ENCODE peak calls at places on chromosomes 3 and 15, in eight cellular contexts. F is fibroblast of mammary gland; A is OCI-LY7; E is CD4-positive, alpha-beta T cell; D is A549; I is heart left ventricle; O is stomach; V is fibroblast of lung. P is an unnamed sample.

GRCh38 chr3:177982034-177982433 is 554.2 kb upstream of the KCNMB2 start:
- DNase-seq in F (peak; percentile 52), A (no peak), E (no peak), D (no peak), I (no peak), O (no peak), V (peak; percentile 84), P (no peak)

GRCh38 chr3:43212914-43213611 is 73.3 kb upstream of the SNRK start:
- DNase-seq in F (no peak), A (no peak), E (no peak), D (no peak), I (no peak), O (no peak), V (no peak), P (no peak)

GRCh38 chr15:81341351-81341750 is 17.4 kb upstream of the STARD5 start:
- DNase-seq in F (no peak), A (no peak), E (no peak), D (no peak), I (no peak), O (no peak), V (no peak), P (no peak)

GRCh38 chr3:131277836-131278497 is 103.6 kb upstream of the NUDT16 start:
- DNase-seq in F (no peak), A (no peak), E (no peak), D (no peak), I (no peak), O (no peak), V (peak; percentile 29), P (no peak)

GRCh38 chr3:105359098-105359762 is 7.5 kb upstream of the ALCAM start:
- DNase-seq in F (peak; percentile 86), A (no peak), E (no peak), D (no peak), I (no peak), O (no peak), V (peak; percentile 91), P (no peak)

GRCh38 chr3:18720543-18720942 is 295.4 kb upstream of the SATB1 start:
- DNase-seq in F (no peak), A (no peak), E (no peak), D (no peak), I (no peak), O (no peak), V (no peak), P (no peak)

GRCh38 chr3:100042144-100042543 is 72.2 kb downstream of the FILIP1L start:
- DNase-seq in F (peak; percentile 84), A (no peak), E (no peak), D (no peak), I (no peak), O (no peak), V (peak; percentile 97), P (no peak)

GRCh38 chr3:86147119-86147518 is 843.8 kb downstream of the VGLL3 start:
- DNase-seq in F (no peak), A (no peak), E (no peak), D (no peak), I (no peak), O (no peak), V (no peak), P (no peak)

GRCh38 chr3:60893946-60894345 is 357.3 kb downstream of the FHIT start:
- DNase-seq in F (no peak), A (no peak), E (no peak), D (no peak), I (no peak), O (no peak), V (no peak), P (no peak)

GRCh38 chr3:116135462-116135861 is 309.8 kb downstream of the LSAMP start:
- DNase-seq in F (peak; percentile 74), A (no peak), E (no peak), D (no peak), I (peak; percentile 27), O (no peak), V (peak; percentile 96), P (no peak)

GRCh38 chr3:141049681-141050080 is 1.5 kb upstream of the SPSB4 start:
- DNase-seq in F (no peak), A (no peak), E (no peak), D (peak; percentile 32), I (no peak), O (no peak), V (peak; percentile 4), P (peak; percentile 43)

GRCh38 chr3:15591928-15592327 is 9.4 kb downstream of the HACL1 start:
- DNase-seq in F (no peak), A (no peak), E (no peak), D (no peak), I (no peak), O (no peak), V (no peak), P (no peak)

GRCh38 chr3:16456784-16457415 is 56.6 kb downstream of the RFTN1 start:
- DNase-seq in F (peak; percentile 74), A (no peak), E (peak; percentile 31), D (no peak), I (peak; percentile 40), O (no peak), V (peak; percentile 95), P (no peak)

GRCh38 chr3:171317133-171317532 is 143.1 kb downstream of the TNIK start:
- DNase-seq in F (peak; percentile 6), A (no peak), E (no peak), D (no peak), I (peak; percentile 78), O (no peak), V (peak; percentile 38), P (no peak)

GRCh38 chr3:177596248-177596821 is 399.1 kb upstream of the TBL1XR1 start:
- DNase-seq in F (peak; percentile 49), A (no peak), E (no peak), D (no peak), I (no peak), O (peak; percentile 34), V (peak; percentile 78), P (no peak)

GRCh38 chr3:12139111-12139511 is 19.6 kb downstream of the TIMP4 start:
- DNase-seq in F (peak; percentile 82), A (peak; percentile 6), E (no peak), D (peak; percentile 43), I (peak; percentile 22), O (no peak), V (peak; percentile 50), P (peak; percentile 44)

GRCh38 chr15:65921780-65922179 is 52.5 kb downstream of the RAB11A start:
- DNase-seq in F (no peak), A (no peak), E (no peak), D (no peak), I (no peak), O (no peak), V (no peak), P (no peak)

GRCh38 chr3:12507871-12508281 is 23.6 kb downstream of the TSEN2 start:
- DNase-seq in F (peak; percentile 94), A (no peak), E (no peak), D (no peak), I (no peak), O (no peak), V (peak; percentile 73), P (no peak)

GRCh38 chr3:24640330-24640877 is 145.8 kb upstream of the THRB start:
- DNase-seq in F (peak; percentile 81), A (no peak), E (no peak), D (peak; percentile 17), I (no peak), O (no peak), V (peak; percentile 19), P (no peak)

DNA sequence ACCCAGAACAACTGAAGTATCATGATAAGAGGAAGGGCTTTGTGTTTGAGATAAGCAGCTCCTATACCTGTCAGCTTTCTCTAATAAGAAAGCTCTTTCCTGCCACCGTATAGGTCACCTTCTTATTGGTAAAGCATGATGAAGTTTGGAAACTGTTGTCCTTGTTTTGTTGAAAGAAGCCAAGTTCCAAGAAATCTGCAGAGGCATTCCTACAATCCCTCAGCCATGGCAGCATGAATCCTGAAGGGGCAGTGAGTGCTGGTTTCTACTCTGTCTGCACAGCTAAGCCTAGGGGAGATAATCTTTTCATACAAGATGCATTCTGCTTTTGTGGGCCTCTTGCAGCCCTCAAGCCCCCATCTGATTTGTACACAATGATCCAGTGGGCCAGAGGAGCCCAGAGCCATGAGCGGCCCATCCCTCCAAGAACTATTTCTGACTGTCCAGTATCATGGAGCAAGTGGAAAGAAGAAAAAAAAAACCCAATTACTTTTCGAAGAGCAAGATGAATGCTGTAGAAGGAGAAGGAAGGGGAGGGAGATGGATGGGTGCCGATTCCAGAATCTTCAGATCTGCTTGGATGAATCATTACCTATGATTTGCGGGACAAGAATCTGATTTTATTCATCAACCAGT is 1.9 kb upstream of the THBS1 start:
- DNase-seq in F (peak; percentile 13), A (no peak), E (no peak), D (peak; percentile 17), I (no peak), O (no peak), V (no peak), P (no peak)
- TF ChIP-seq CTCF in F (no peak), A (no peak), E (no peak), D (no peak), I (no peak), O (no peak), V (peak; percentile 28), P (no peak)

GRCh38 chr15:95760508-95760907 is 570.0 kb upstream of the NR2F2 start:
- DNase-seq in F (peak; percentile 21), A (no peak), E (no peak), D (no peak), I (no peak), O (no peak), V (no peak), P (peak; percentile 43)
- TF ChIP-seq CTCF in F (no peak), A (no peak), E (no peak), D (peak; percentile 42), I (no peak), O (no peak), V (no peak), P (no peak)

GRCh38 chr3:134972836-134973455 is 177.9 kb downstream of the EPHB1 start:
- DNase-seq in F (no peak), A (no peak), E (no peak), D (no peak), I (no peak), O (no peak), V (no peak), P (no peak)

GRCh38 chr3:134976948-134977347 is 181.9 kb downstream of the EPHB1 start:
- DNase-seq in F (no peak), A (no peak), E (no peak), D (no peak), I (no peak), O (no peak), V (no peak), P (no peak)

GRCh38 chr3:134974621-134975020 is 179.6 kb downstream of the EPHB1 start:
- DNase-seq in F (peak; percentile 14), A (no peak), E (no peak), D (no peak), I (no peak), O (no peak), V (no peak), P (peak; percentile 22)

DNA sequence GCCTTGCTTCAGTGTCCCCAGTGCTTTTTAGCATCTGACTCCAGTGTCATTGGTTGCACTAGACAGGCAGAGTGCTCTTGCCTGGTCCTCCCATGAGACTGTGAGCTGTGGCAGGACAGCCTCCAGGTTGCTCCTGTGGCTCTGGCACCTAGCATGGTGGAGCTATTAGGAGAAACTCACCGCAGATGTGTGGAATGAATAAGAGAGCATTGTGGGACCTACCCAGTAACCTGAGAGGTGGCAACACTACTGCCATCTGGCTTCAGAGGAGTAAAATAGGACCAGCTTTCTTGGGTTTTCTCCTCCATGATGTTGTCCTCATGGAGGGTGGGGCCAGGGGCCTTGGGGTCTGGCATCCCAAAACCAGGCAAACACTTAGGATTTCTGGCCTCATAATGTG is 183.6 kb downstream of the EPHB1 start:
- DNase-seq in F (no peak), A (no peak), E (no peak), D (no peak), I (no peak), O (no peak), V (no peak), P (no peak)
- TF ChIP-seq CTCF in F (no peak), A (peak; percentile 29), E (no peak), D (no peak), I (no peak), O (no peak), V (no peak), P (no peak)

GRCh38 chr3:32175607-32176197 is 62.8 kb upstream of the CMTM8 start:
- DNase-seq in F (peak; percentile 76), A (peak; percentile 82), E (no peak), D (peak; percentile 56), I (peak; percentile 35), O (peak; percentile 49), V (peak; percentile 41), P (peak; percentile 73)
- TF ChIP-seq CTCF in F (peak; percentile 63), A (peak; percentile 93), E (peak; percentile 81), D (peak; percentile 84), I (peak; percentile 67), O (peak; percentile 38), V (peak; percentile 65), P (peak; percentile 87)

P was measured in endothelial cell.